ENCODE peak calls at places on chromosomes 5 and 9, in seven cellular contexts. O is Calu3, X is gastrocnemius medialis, N is Panc1, K is H1, Z is HFF-Myc, L is GM20000. V is an unnamed sample.

GRCh38 chr9:137694962-137695875 is 76.4 kb downstream of the EHMT1 start:
- DNase-seq in O (peak), X (no peak), N (no peak), K (peak), Z (no peak), L (peak), V (no peak)

GRCh38 chr5:170572453-170572852 is 68.6 kb downstream of the KCNIP1 start:
- DNase-seq in O (peak), X (no peak), N (no peak), K (no peak), Z (no peak), L (peak), V (peak)

GRCh38 chr5:103433216-103433615 is 129.4 kb downstream of the NUDT12 start:
- DNase-seq in O (no peak), X (no peak), N (no peak), K (no peak), Z (no peak), L (no peak), V (no peak)

GRCh38 chr5:61332369-61332745 is 299 bp downstream of the ZSWIM6 start:
- DNase-seq in O (peak), X (no peak), N (no peak), K (no peak), Z (no peak), L (peak), V (peak)

GRCh38 chr5:14983666-14984441 is 112.3 kb upstream of the ANKH start:
- DNase-seq in O (no peak), X (no peak), N (no peak), K (no peak), Z (no peak), L (peak), V (no peak)

GRCh38 chr5:139472410-139473030 is 1.7 kb downstream of the SMIM33 start:
- DNase-seq in O (no peak), X (no peak), N (no peak), K (no peak), Z (no peak), L (no peak), V (no peak)

GRCh38 chr9:109409998-109410397 is 88.1 kb downstream of the PTPN3 start:
- DNase-seq in O (no peak), X (no peak), N (no peak), K (peak), Z (no peak), L (no peak), V (no peak)

GRCh38 chr5:147051193-147051592 is 172.6 kb upstream of the PPP2R2B start:
- DNase-seq in O (no peak), X (no peak), N (no peak), K (no peak), Z (no peak), L (no peak), V (no peak)

GRCh38 chr5:113294341-113295110 is 140.3 kb downstream of the TSSK1B start:
- DNase-seq in O (peak), X (peak), N (no peak), K (peak), Z (peak), L (peak), V (peak)
- TF ChIP-seq CTCF in O (no peak), X (no peak), N (peak), K (peak), Z (peak), L (no peak), V (no peak)

DNA sequence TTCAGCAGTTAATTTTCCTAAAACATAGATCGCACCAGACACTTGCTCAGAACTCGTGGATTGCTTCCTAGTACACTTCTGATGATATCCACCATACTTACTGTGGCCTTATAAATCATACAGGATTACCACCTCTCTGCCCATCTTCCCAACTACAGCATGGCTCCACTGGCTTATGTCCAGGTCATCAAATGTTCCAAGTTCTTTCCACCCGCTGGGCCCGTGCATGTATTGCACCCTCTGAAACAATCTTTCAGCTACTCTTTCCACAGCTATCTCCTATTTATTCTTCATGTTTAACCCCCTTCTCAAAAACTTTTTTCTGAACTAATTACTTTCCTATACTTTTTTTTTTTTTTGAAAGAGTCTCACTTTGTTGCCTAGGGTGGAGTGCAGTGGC is 18.5 kb downstream of the FBXW2 start:
- DNase-seq in O (no peak), X (no peak), N (no peak), K (no peak), Z (no peak), L (no peak), V (no peak)
- TF ChIP-seq CTCF in O (no peak), X (no peak), N (no peak), K (no peak), Z (no peak), L (no peak), V (no peak)

GRCh38 chr5:72394688-72395087 is 74.5 kb downstream of the PTCD2 start:
- DNase-seq in O (peak), X (no peak), N (peak), K (no peak), Z (no peak), L (peak), V (peak)
- TF ChIP-seq CTCF in O (peak), X (no peak), N (peak), K (peak), Z (peak), L (peak), V (peak)

DNA sequence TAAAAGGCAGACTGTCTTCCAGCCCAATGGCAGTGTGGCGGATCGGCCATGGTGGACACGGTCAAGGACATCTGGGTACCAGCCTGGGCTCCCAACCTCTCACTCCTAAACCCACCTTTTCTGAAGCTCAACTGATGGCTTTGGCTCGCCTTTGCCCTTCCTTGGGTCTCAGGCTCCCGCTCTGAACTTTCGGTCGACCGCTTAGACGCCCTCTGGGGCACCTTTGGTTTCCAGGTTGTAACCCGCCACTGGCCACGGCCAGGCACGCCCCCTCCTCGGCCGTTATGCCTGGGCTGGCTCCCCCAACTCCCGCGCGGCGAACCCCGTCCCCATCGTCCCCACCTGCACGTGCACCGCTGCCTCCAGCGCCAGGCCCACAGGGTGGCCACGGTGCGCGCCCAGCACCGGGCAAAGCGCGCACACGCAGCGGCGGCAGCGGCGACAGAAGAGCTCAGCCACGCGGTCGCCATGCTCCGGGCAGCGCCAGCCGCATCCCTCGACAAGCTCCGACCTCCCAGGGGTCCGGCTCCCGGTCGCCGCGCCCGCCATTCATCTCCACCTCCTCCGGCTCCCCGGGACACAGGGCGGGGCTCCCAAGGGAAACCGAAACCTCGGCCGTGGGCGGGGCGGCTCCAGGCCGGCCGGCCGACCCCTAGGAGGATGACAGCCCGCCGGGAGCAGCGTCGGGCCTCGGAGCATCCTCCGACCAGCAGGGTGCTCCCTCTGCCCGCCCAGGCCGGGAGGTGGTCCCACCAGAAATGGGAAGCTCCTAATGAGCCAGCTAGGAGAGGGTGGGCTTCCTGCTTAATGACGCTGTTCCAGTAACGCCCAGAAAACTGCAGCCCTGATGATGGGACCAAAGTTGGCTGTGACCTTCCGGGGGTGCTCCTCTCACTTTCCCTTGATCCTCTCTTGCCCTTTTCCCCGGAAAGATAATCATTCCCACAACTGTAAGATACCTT is at the start of gene TRIM14:
- DNase-seq in O (peak), X (no peak), N (no peak), K (peak), Z (peak), L (peak), V (peak)
- TF ChIP-seq CTCF in O (no peak), X (no peak), N (peak), K (peak), Z (peak), L (peak), V (no peak)

DNA sequence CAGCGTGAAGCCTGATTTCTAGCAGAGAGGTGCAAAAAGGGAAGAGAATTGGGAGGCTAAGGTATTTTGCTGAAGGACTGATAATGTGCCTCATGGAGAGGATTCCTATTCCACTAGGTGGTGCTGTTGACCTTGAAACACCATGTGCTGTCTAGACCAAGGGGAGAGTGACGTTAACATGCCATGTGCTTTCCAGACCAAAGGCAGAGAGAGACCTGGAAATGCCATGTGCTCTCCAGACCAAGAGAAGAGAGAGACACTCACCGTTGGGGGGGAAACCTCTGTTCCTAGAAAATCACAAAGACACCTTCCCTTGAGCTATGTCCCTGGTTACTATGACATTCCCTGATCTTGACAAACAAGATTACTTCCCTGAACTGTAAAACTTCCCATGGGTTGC is 286.0 kb upstream of the TUSC1 start:
- DNase-seq in O (no peak), X (no peak), N (peak), K (peak), Z (peak), L (peak), V (peak)
- TF ChIP-seq CTCF in O (no peak), X (no peak), N (peak), K (peak), Z (peak), L (peak), V (peak)

DNA sequence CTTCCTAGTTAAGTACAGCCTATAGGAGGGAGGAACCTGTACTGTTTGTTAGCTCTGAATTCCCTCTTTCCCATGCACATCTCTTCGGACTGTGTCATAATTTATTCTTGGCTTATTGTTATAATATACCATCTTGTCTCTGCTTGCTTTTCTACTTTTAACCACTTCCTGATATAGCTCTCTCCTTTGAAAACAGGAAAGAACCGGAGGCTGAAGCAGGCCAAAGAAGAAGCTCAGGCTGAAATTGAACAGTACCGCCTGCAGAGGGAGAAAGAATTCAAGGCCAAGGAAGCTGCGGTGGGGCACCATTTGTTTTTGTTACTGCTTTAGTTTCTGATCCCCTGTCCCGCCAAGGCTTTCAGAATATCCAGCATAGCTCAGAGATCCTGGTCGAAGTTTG is 4.8 kb downstream of the ATP6V1G1 start:
- DNase-seq in O (no peak), X (peak), N (no peak), K (no peak), Z (no peak), L (no peak), V (peak)
- TF ChIP-seq CTCF in O (no peak), X (peak), N (no peak), K (peak), Z (no peak), L (peak), V (peak)